ENCODE peak calls at places on chromosomes 5 and 9, in eight cellular contexts. One of them, this sample, is unnamed.
A peak's percentile ranks its signal among the peaks of the same experiment; 100 is the strongest.

GRCh38 chr9:95874303-95874988 is 1.0 kb upstream of the ERCC6L2 start:
- DNase-seq in EH: peak; percentile 46
- DNase-seq in HCT116: no peak
- DNase-seq in Caki2: no peak
- DNase-seq in H7: no peak
- DNase-seq in NT2/D1: no peak
- DNase-seq in NCI-H2081 treated with DMSO at 0.1 percent for 48 hours: no peak
- DNase-seq in psoas muscle: no peak
- DNase-seq in this sample: peak; percentile 13

GRCh38 chr5:175854231-175855040 is 16.9 kb upstream of the CPLX2 start:
- DNase-seq in NCI-H2081 treated with DMSO at 0.1 percent for 48 hours: peak; percentile 89
- DNase-seq in H7: no peak
- DNase-seq in EH: no peak
- DNase-seq in Caki2: peak; percentile 92
- DNase-seq in NT2/D1: no peak
- DNase-seq in psoas muscle: no peak
- DNase-seq in HCT116: no peak
- DNase-seq in this sample: no peak

GRCh38 chr5:62477801-62478200 is 65.2 kb downstream of the IPO11 start:
- DNase-seq in H7: no peak
- DNase-seq in Caki2: no peak
- DNase-seq in HCT116: no peak
- DNase-seq in psoas muscle: no peak
- DNase-seq in EH: peak; percentile 45
- DNase-seq in NCI-H2081 treated with DMSO at 0.1 percent for 48 hours: no peak
- DNase-seq in NT2/D1: no peak
- DNase-seq in this sample: no peak

GRCh38 chr9:98101868-98102273 is 17.2 kb downstream of the TRIM14 start:
- DNase-seq in NCI-H2081 treated with DMSO at 0.1 percent for 48 hours: no peak
- DNase-seq in psoas muscle: no peak
- DNase-seq in Caki2: no peak
- DNase-seq in NT2/D1: no peak
- DNase-seq in H7: no peak
- DNase-seq in HCT116: no peak
- DNase-seq in EH: no peak
- DNase-seq in this sample: no peak

GRCh38 chr9:137666505-137666809 is 47.7 kb downstream of the EHMT1 start:
- DNase-seq in NCI-H2081 treated with DMSO at 0.1 percent for 48 hours: no peak
- DNase-seq in Caki2: no peak
- DNase-seq in HCT116: no peak
- DNase-seq in H7: no peak
- DNase-seq in EH: no peak
- DNase-seq in psoas muscle: no peak
- DNase-seq in NT2/D1: no peak
- DNase-seq in this sample: no peak

GRCh38 chr5:82312373-82312856 is 34.3 kb upstream of the RPS23 start:
- DNase-seq in HCT116: peak; percentile 54
- DNase-seq in EH: peak; percentile 87
- DNase-seq in Caki2: peak; percentile 39
- DNase-seq in psoas muscle: peak; percentile 46
- DNase-seq in H7: peak; percentile 58
- DNase-seq in NT2/D1: peak; percentile 52
- DNase-seq in NCI-H2081 treated with DMSO at 0.1 percent for 48 hours: no peak
- DNase-seq in this sample: peak; percentile 75

GRCh38 chr5:154505567-154505966 is 27.5 kb upstream of the HAND1 start:
- DNase-seq in EH: no peak
- DNase-seq in HCT116: no peak
- DNase-seq in NT2/D1: no peak
- DNase-seq in Caki2: no peak
- DNase-seq in H7: peak; percentile 70
- DNase-seq in NCI-H2081 treated with DMSO at 0.1 percent for 48 hours: no peak
- DNase-seq in psoas muscle: no peak
- DNase-seq in this sample: no peak

GRCh38 chr5:159156839-159157238 is 52.5 kb downstream of the RNF145 start:
- DNase-seq in NT2/D1: peak; percentile 43
- DNase-seq in NCI-H2081 treated with DMSO at 0.1 percent for 48 hours: no peak
- DNase-seq in H7: peak; percentile 59
- DNase-seq in Caki2: peak; percentile 53
- DNase-seq in EH: peak; percentile 76
- DNase-seq in psoas muscle: no peak
- DNase-seq in HCT116: peak; percentile 57
- DNase-seq in this sample: peak; percentile 41

GRCh38 chr9:36063804-36064447 is 27.2 kb downstream of the RECK start:
- DNase-seq in H7: no peak
- DNase-seq in NCI-H2081 treated with DMSO at 0.1 percent for 48 hours: no peak
- DNase-seq in Caki2: no peak
- DNase-seq in NT2/D1: no peak
- DNase-seq in HCT116: no peak
- DNase-seq in EH: peak; percentile 52
- DNase-seq in psoas muscle: no peak
- DNase-seq in this sample: peak; percentile 35

GRCh38 chr5:95178046-95178651 is 106.7 kb downstream of the MCTP1 start:
- DNase-seq in H7: peak; percentile 19
- DNase-seq in HCT116: peak; percentile 29
- DNase-seq in EH: peak; percentile 16
- DNase-seq in Caki2: peak; percentile 99
- DNase-seq in psoas muscle: no peak
- DNase-seq in NCI-H2081 treated with DMSO at 0.1 percent for 48 hours: no peak
- DNase-seq in NT2/D1: peak; percentile 81
- DNase-seq in this sample: no peak